ENCODE peak calls at places on chromosomes 2 and 18, in four cellular contexts. One of them, this sample, is unnamed.

GRCh38 chr2:176109955-176110345 is 2.9 kb downstream of the HOXD11 start:
- DNase-seq in thyroid gland: no peak
- DNase-seq in esophagus squamous epithelium: no peak
- DNase-seq in RWPE1: no peak
- DNase-seq in this sample: no peak

GRCh38 chr18:79019876-79020275 is 40.3 kb downstream of the SALL3 start:
- DNase-seq in thyroid gland: no peak
- DNase-seq in esophagus squamous epithelium: no peak
- DNase-seq in RWPE1: no peak
- DNase-seq in this sample: no peak

GRCh38 chr2:240593703-240594451 is 7.3 kb downstream of the CAPN10 start:
- DNase-seq in thyroid gland: peak; percentile 1
- DNase-seq in esophagus squamous epithelium: no peak
- DNase-seq in RWPE1: no peak
- DNase-seq in this sample: no peak

GRCh38 chr18:390748-391478 is 109.6 kb downstream of the COLEC12 start:
- DNase-seq in thyroid gland: no peak
- DNase-seq in esophagus squamous epithelium: no peak
- DNase-seq in RWPE1: no peak
- DNase-seq in this sample: no peak

GRCh38 chr18:55265916-55266488 is 306.7 kb upstream of the CCDC68 start:
- DNase-seq in thyroid gland: no peak
- DNase-seq in esophagus squamous epithelium: no peak
- DNase-seq in RWPE1: no peak
- DNase-seq in this sample: no peak

GRCh38 chr2:240624011-240624949 is 1.0 kb upstream of the GPR35 start:
- DNase-seq in thyroid gland: no peak
- DNase-seq in esophagus squamous epithelium: no peak
- DNase-seq in RWPE1: no peak
- DNase-seq in this sample: no peak

GRCh38 chr18:70288171-70288850 is 534 bp upstream of the SOCS6 start:
- DNase-seq in thyroid gland: peak; percentile 52
- DNase-seq in esophagus squamous epithelium: no peak
- DNase-seq in RWPE1: peak; percentile 55
- DNase-seq in this sample: no peak

GRCh38 chr18:54151376-54151775 is 73.1 kb downstream of the MBD2 start:
- DNase-seq in thyroid gland: no peak
- DNase-seq in esophagus squamous epithelium: no peak
- DNase-seq in RWPE1: no peak
- DNase-seq in this sample: no peak

GRCh38 chr2:135797497-135798274 is 39.3 kb downstream of the LCT start:
- DNase-seq in thyroid gland: peak; percentile 65
- DNase-seq in esophagus squamous epithelium: no peak
- DNase-seq in RWPE1: peak; percentile 71
- DNase-seq in this sample: peak; percentile 67

GRCh38 chr2:23380562-23381065 is 4.4 kb upstream of the KLHL29 start:
- DNase-seq in thyroid gland: no peak
- DNase-seq in esophagus squamous epithelium: no peak
- DNase-seq in RWPE1: no peak
- DNase-seq in this sample: no peak

GRCh38 chr18:77131652-77132368 is 773 bp downstream of the MBP start:
- DNase-seq in thyroid gland: peak; percentile 71
- DNase-seq in esophagus squamous epithelium: no peak
- DNase-seq in RWPE1: no peak
- DNase-seq in this sample: no peak

GRCh38 chr2:235194351-235194750 is 242.5 kb downstream of the SH3BP4 start:
- DNase-seq in thyroid gland: no peak
- DNase-seq in esophagus squamous epithelium: no peak
- DNase-seq in RWPE1: no peak
- DNase-seq in this sample: no peak

GRCh38 chr2:86628091-86628522 is 4.4 kb upstream of the RNF103 start:
- DNase-seq in thyroid gland: peak; percentile 15
- DNase-seq in esophagus squamous epithelium: no peak
- DNase-seq in RWPE1: no peak
- DNase-seq in this sample: no peak
- TF ChIP-seq CTCF in thyroid gland: no peak
- TF ChIP-seq CTCF in esophagus squamous epithelium: no peak
- TF ChIP-seq CTCF in RWPE1: no peak
- TF ChIP-seq CTCF in this sample: no peak

DNA sequence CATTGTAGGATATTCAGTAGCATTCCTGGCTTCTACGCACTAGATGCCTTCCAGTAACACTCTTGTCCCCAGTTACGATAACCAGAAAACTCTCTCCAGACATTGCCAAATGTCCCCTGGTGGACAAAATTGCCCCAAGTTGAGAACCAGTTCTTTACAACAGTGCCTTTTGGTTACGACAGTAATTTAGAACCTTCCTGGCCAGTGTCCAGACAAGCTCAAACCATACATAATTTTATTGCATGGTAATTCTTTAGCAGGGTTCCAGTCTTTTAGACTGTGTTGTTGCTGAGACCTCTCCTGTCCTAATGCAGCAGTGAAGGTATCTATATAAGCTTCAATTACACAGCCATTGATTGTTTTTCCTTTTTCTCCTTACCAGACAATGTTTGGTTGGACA is 20.2 kb downstream of the RNMT start:
- DNase-seq in thyroid gland: no peak
- DNase-seq in esophagus squamous epithelium: no peak
- DNase-seq in RWPE1: no peak
- DNase-seq in this sample: no peak
- TF ChIP-seq CTCF in thyroid gland: no peak
- TF ChIP-seq CTCF in esophagus squamous epithelium: no peak
- TF ChIP-seq CTCF in RWPE1: no peak
- TF ChIP-seq CTCF in this sample: no peak

DNA sequence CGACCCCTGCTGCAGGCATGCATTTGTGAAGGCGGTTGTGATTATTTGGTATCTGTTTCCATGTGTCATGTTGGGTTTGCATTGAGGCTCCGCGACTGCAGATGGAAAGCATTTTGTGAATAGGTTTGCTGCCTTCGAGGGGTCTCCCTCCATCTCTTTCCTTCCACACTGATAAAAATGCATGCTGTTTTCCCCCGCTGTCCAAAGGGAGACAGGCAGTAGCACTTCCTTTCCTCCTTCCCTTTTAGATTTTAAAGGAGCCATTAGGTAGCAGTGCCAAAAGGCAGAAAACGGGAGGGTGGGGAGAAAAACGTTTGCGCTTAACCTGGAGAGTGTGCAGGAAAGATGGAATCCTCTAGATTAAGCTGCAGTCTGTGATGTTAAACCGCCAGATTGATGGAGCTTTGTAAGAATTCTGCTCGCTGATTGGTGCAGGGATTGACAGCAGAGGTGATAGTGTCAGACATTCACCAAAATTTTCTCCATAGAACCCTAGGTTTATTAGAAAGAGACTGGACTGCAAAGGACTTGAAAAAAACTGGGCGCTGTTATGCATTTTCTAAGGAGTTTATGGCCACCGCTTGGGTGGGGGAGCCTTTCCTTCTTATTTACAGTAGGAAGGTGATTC is 653 bp downstream of the MAPRE2 start:
- DNase-seq in thyroid gland: no peak
- DNase-seq in esophagus squamous epithelium: no peak
- DNase-seq in RWPE1: peak; percentile 1
- DNase-seq in this sample: no peak
- TF ChIP-seq CTCF in thyroid gland: no peak
- TF ChIP-seq CTCF in esophagus squamous epithelium: no peak
- TF ChIP-seq CTCF in RWPE1: no peak
- TF ChIP-seq CTCF in this sample: no peak

GRCh38 chr18:12604445-12605007 is 53.4 kb downstream of the SPIRE1 start:
- DNase-seq in thyroid gland: no peak
- DNase-seq in esophagus squamous epithelium: no peak
- DNase-seq in RWPE1: no peak
- DNase-seq in this sample: no peak
- TF ChIP-seq CTCF in thyroid gland: no peak
- TF ChIP-seq CTCF in esophagus squamous epithelium: no peak
- TF ChIP-seq CTCF in RWPE1: no peak
- TF ChIP-seq CTCF in this sample: no peak

GRCh38 chr2:67585400-67585799 is 188.3 kb downstream of the ETAA1 start:
- DNase-seq in thyroid gland: no peak
- DNase-seq in esophagus squamous epithelium: no peak
- DNase-seq in RWPE1: no peak
- DNase-seq in this sample: no peak

GRCh38 chr2:67579207-67579606 is 182.1 kb downstream of the ETAA1 start:
- DNase-seq in thyroid gland: no peak
- DNase-seq in esophagus squamous epithelium: no peak
- DNase-seq in RWPE1: no peak
- DNase-seq in this sample: no peak

GRCh38 chr2:67579791-67580190 is 182.7 kb downstream of the ETAA1 start:
- DNase-seq in thyroid gland: no peak
- DNase-seq in esophagus squamous epithelium: no peak
- DNase-seq in RWPE1: no peak
- DNase-seq in this sample: no peak

GRCh38 chr2:67583185-67583584 is 186.1 kb downstream of the ETAA1 start:
- DNase-seq in thyroid gland: no peak
- DNase-seq in esophagus squamous epithelium: no peak
- DNase-seq in RWPE1: no peak
- DNase-seq in this sample: no peak

DNA sequence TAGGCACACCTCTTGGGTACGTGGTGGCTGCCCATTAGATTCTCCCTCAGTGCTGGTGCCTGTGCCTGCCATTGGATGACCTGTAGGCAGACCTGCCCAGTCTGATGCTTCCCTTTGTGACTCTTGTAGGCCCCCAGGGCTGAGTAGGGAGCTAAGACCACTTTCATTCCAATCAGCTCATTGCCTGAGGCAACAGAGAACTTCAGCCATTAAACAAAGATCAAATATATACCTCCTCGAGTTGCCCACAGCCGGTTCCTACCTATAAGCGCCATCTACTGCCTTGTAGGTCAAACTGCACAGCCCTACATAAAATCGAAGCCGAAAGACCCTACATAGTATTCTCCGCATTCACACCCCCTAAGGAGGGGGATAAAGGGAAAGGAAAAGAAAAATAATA is 184.6 kb downstream of the ETAA1 start:
- DNase-seq in thyroid gland: no peak
- DNase-seq in esophagus squamous epithelium: no peak
- DNase-seq in RWPE1: no peak
- DNase-seq in this sample: no peak
- TF ChIP-seq CTCF in thyroid gland: no peak
- TF ChIP-seq CTCF in esophagus squamous epithelium: no peak
- TF ChIP-seq CTCF in RWPE1: no peak
- TF ChIP-seq CTCF in this sample: no peak

GRCh38 chr2:165219491-165219890 is 15.6 kb upstream of the SCN3A start:
- DNase-seq in thyroid gland: no peak
- DNase-seq in esophagus squamous epithelium: no peak
- DNase-seq in RWPE1: no peak
- DNase-seq in this sample: no peak
- TF ChIP-seq CTCF in thyroid gland: no peak
- TF ChIP-seq CTCF in esophagus squamous epithelium: no peak
- TF ChIP-seq CTCF in RWPE1: no peak
- TF ChIP-seq CTCF in this sample: no peak

DNA sequence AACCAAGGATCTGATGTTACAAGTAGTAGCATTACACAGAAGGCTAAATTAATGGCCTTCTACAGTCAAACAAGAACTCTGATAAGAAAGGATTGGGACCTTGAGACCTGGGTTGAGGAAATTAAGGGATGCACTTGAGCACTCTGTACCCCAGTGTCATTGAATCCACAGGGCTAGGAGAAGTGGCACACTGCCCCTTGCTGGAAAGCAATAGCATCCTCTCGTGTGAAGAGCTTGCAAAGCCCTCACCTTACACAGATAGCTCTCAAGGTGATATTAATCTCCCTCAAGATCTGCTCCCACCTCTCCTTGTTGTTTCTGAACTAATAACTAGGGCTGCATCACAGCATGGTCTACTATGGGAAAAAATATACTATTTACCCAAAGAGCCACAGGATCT is 26.5 kb upstream of the CHST9 start:
- DNase-seq in thyroid gland: no peak
- DNase-seq in esophagus squamous epithelium: no peak
- DNase-seq in RWPE1: no peak
- DNase-seq in this sample: no peak
- TF ChIP-seq CTCF in thyroid gland: no peak
- TF ChIP-seq CTCF in esophagus squamous epithelium: no peak
- TF ChIP-seq CTCF in RWPE1: no peak
- TF ChIP-seq CTCF in this sample: no peak

DNA sequence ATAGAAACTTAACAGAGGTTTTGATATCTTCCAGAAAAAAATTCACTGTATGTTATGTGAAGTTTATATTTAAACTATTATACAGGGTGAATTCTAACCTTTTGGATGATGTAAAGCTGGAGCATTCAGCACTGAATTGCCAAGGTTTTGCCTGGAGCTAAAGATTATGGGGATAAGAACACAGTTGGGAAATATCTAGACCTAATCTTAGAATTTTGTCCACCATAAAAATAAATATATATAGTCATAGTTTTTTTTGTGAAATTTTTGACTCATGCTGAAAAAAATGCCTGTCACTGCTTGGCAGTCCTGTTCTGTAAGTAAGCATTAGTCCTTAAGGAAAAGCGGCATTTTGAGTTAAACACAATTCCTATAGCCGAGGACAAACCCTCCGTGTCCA is 339.3 kb upstream of the TMEFF2 start:
- DNase-seq in thyroid gland: no peak
- DNase-seq in esophagus squamous epithelium: no peak
- DNase-seq in RWPE1: no peak
- DNase-seq in this sample: no peak
- TF ChIP-seq CTCF in thyroid gland: no peak
- TF ChIP-seq CTCF in esophagus squamous epithelium: no peak
- TF ChIP-seq CTCF in RWPE1: no peak
- TF ChIP-seq CTCF in this sample: no peak

GRCh38 chr2:27737676-27738348 is 33.7 kb upstream of the MRPL33 start:
- DNase-seq in thyroid gland: no peak
- DNase-seq in esophagus squamous epithelium: no peak
- DNase-seq in RWPE1: no peak
- DNase-seq in this sample: no peak
- TF ChIP-seq CTCF in thyroid gland: no peak
- TF ChIP-seq CTCF in esophagus squamous epithelium: no peak
- TF ChIP-seq CTCF in RWPE1: no peak
- TF ChIP-seq CTCF in this sample: no peak

This sample was measured in omental fat pad.